ENCODE peak calls at places on chromosome 20, in seven cellular contexts. R, S, B, F, C, X and P are unnamed samples.

GRCh38 chr20:21936720-21937380 is 231.4 kb downstream of the PAX1 start:
- DNase-seq in R (no peak), S (no peak), B (no peak), F (no peak), C (no peak), X (no peak), P (no peak)

GRCh38 chr20:35011589-35012226 is 56.0 kb downstream of the MYH7B start:
- DNase-seq in R (peak; percentile 1), S (no peak), B (no peak), F (no peak), C (no peak), X (no peak), P (peak; percentile 68)

GRCh38 chr20:1015181-1015580 is 13.1 kb upstream of the RSPO4 start:
- DNase-seq in R (no peak), S (no peak), B (no peak), F (no peak), C (no peak), X (no peak), P (no peak)

GRCh38 chr20:21048841-21049273 is 57.3 kb downstream of the LINC00237 start:
- DNase-seq in R (peak; percentile 24), S (peak; percentile 52), B (no peak), F (no peak), C (no peak), X (no peak), P (peak; percentile 54)

GRCh38 chr20:48153523-48153922 is 368.2 kb upstream of the SULF2 start:
- DNase-seq in R (peak; percentile 47), S (no peak), B (no peak), F (no peak), C (no peak), X (no peak), P (no peak)

GRCh38 chr20:49729780-49730179 is 16.1 kb upstream of the B4GALT5 start:
- DNase-seq in R (no peak), S (no peak), B (no peak), F (no peak), C (no peak), X (no peak), P (peak; percentile 88)

GRCh38 chr20:54377992-54378773 is 97.2 kb upstream of the DOK5 start:
- DNase-seq in R (no peak), S (no peak), B (no peak), F (no peak), C (no peak), X (no peak), P (no peak)

GRCh38 chr20:2261105-2261504 is 34.7 kb upstream of the TGM3 start:
- DNase-seq in R (no peak), S (no peak), B (no peak), F (no peak), C (no peak), X (no peak), P (peak; percentile 32)

GRCh38 chr20:53617791-53618489 is 24.3 kb upstream of the ZNF217 start:
- DNase-seq in R (peak; percentile 24), S (no peak), B (no peak), F (no peak), C (no peak), X (peak; percentile 19), P (no peak)

GRCh38 chr20:47952165-47952564 is 166.9 kb upstream of the SULF2 start:
- DNase-seq in R (no peak), S (no peak), B (no peak), F (no peak), C (no peak), X (no peak), P (no peak)

GRCh38 chr20:49569403-49570115 is 1.6 kb upstream of the PTGIS start:
- DNase-seq in R (no peak), S (no peak), B (no peak), F (no peak), C (no peak), X (peak; percentile 52), P (no peak)

GRCh38 chr20:38109657-38110524 is 55.2 kb downstream of the TGM2 start:
- DNase-seq in R (peak; percentile 69), S (no peak), B (peak; percentile 86), F (peak; percentile 92), C (peak; percentile 61), X (peak; percentile 85), P (peak; percentile 92)

GRCh38 chr20:48332555-48332954 is 495.2 kb downstream of the PREX1 start:
- DNase-seq in R (no peak), S (no peak), B (no peak), F (no peak), C (no peak), X (no peak), P (peak; percentile 66)

GRCh38 chr20:19727251-19727847 is 30.7 kb upstream of the RIN2 start:
- DNase-seq in R (no peak), S (no peak), B (no peak), F (no peak), C (no peak), X (no peak), P (no peak)

GRCh38 chr20:17808357-17808756 is 108.6 kb downstream of the BANF2 start:
- DNase-seq in R (peak; percentile 70), S (peak; percentile 66), B (peak; percentile 73), F (peak; percentile 87), C (peak; percentile 34), X (peak; percentile 76), P (peak; percentile 93)

GRCh38 chr20:38298768-38299288 is 5.1 kb upstream of the BPI start:
- DNase-seq in R (peak; percentile 67), S (peak; percentile 81), B (peak; percentile 78), F (no peak), C (peak; percentile 75), X (peak; percentile 88), P (peak; percentile 88)

GRCh38 chr20:4068708-4069107 is 53.4 kb upstream of the RNF24 start:
- DNase-seq in R (no peak), S (no peak), B (no peak), F (no peak), C (no peak), X (no peak), P (no peak)

GRCh38 chr20:47309806-47310426 is 46.6 kb downstream of the ZMYND8 start:
- DNase-seq in R (no peak), S (no peak), B (no peak), F (no peak), C (no peak), X (no peak), P (peak; percentile 62)

GRCh38 chr20:4151991-4152695 is 136.8 kb upstream of the RNF24 start:
- DNase-seq in R (peak; percentile 43), S (peak; percentile 48), B (no peak), F (no peak), C (no peak), X (peak; percentile 52), P (peak; percentile 94)

GRCh38 chr20:1434571-1435336 is 31.9 kb downstream of the NSFL1C start:
- DNase-seq in R (peak; percentile 56), S (no peak), B (no peak), F (peak; percentile 97), C (no peak), X (no peak), P (peak; percentile 57)

GRCh38 chr20:41598719-41599118 is 19.5 kb downstream of the CHD6 start:
- DNase-seq in R (no peak), S (no peak), B (no peak), F (no peak), C (no peak), X (no peak), P (no peak)

GRCh38 chr20:33488201-33488600 is 1.7 kb upstream of the CBFA2T2 start:
- DNase-seq in R (no peak), S (peak; percentile 4), B (no peak), F (no peak), C (no peak), X (no peak), P (no peak)

GRCh38 chr20:1503564-1504227 is 12.5 kb upstream of the SIRPB2 start:
- DNase-seq in R (peak; percentile 89), S (peak; percentile 76), B (peak; percentile 68), F (peak; percentile 89), C (peak; percentile 41), X (peak; percentile 72), P (peak; percentile 82)

GRCh38 chr20:38842558-38842981 is 37.1 kb downstream of the PPP1R16B start:
- DNase-seq in R (no peak), S (no peak), B (no peak), F (no peak), C (no peak), X (no peak), P (no peak)

GRCh38 chr20:48716086-48716485 is 111.7 kb downstream of the PREX1 start:
- DNase-seq in R (no peak), S (no peak), B (no peak), F (no peak), C (no peak), X (no peak), P (no peak)

GRCh38 chr20:58504566-58504965 is 10.6 kb downstream of the APCDD1L start:
- DNase-seq in R (no peak), S (no peak), B (no peak), F (no peak), C (no peak), X (no peak), P (no peak)
- H3K9me3 ChIP-seq in R (peaks cover 27% of the 10 kb centered on the region), S (peaks cover 13% of the 10 kb centered on the region), B (no peaks in the 10 kb centered on the region), F (peaks cover 32% of the 10 kb centered on the region), C (peaks cover 62% of the 10 kb centered on the region), X (peaks cover 16% of the 10 kb centered on the region), P (peaks cover 5% of the 10 kb centered on the region)

DNA sequence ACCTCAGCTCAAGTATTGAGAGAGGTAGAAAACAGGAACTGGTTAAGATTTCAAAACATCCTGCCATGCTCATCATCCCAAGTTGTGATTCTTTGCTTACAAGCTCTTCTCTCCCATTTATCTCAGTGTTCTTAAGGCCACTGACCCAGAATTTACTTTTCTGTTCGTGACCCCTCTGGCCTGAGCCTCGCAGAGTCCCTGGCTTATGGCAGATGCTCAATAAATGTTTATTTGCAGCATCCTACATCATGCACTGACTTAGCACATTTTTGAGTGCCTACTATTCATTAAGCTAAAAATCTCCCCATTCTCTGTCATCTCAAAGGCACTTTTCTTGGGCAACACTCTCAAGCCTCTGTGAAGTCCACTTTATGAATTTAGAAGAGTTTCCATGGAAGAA is 33.4 kb upstream of the MC3R start:
- DNase-seq in R (no peak), S (no peak), B (no peak), F (no peak), C (no peak), X (no peak), P (no peak)
- H3K9me3 ChIP-seq in R (peaks cover 3% of the 10 kb centered on the region), S (peaks cover 8% of the 10 kb centered on the region), B (no peaks in the 10 kb centered on the region), F (no peaks in the 10 kb centered on the region), C (peaks cover 5% of the 10 kb centered on the region), X (peaks cover 5% of the 10 kb centered on the region), P (no peaks in the 10 kb centered on the region)

DNA sequence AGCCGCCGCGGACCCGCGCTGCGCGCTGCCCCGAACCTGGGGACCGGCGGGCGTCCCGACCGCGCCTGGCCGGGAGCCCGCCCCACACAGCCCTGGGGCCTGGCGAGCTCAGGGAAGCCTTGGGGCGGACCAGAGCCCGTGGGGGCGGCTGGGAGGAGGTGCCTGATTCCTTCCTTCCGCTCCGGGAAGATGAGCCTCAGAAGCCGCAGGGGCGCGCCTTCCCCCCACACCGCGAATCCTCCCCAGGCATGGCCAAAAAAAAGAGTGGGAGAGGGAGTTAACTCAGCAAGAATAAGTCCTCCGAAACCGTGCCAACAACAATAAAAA is at the start of gene CBLN4:
- DNase-seq in R (no peak), S (no peak), B (no peak), F (no peak), C (no peak), X (no peak), P (no peak)
- H3K9me3 ChIP-seq in R (no peaks in the 10 kb centered on the region), S (no peaks in the 10 kb centered on the region), B (no peaks in the 10 kb centered on the region), F (peaks cover 2% of the 10 kb centered on the region), C (no peaks in the 10 kb centered on the region), X (no peaks in the 10 kb centered on the region), P (no peaks in the 10 kb centered on the region)

DNA sequence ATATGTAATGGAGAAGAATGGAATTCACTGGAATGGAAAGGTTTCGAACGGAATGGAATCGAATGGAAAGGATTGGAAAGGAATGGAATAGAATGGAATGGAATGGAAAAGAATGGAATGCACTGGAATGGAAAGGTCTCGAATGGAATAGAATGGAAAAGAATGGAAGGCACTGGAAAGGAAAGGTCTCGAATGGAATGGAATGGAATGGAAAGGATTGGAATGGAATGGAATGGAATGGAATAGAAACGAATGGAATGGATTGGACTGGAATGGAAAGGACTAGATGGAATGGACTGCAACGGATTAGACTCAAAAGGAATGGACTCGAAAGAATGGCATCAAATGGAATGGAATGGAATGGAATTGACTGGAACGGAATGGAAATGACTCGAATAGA is 20.5 kb upstream of the DEFB115 start:
- DNase-seq in R (no peak), S (no peak), B (no peak), F (no peak), C (no peak), X (no peak), P (no peak)
- H3K9me3 ChIP-seq in R (peaks cover 41% of the 10 kb centered on the region), S (peaks cover 87% of the 10 kb centered on the region), B (no peaks in the 10 kb centered on the region), F (peaks cover 84% of the 10 kb centered on the region), C (peaks cover 100% of the 10 kb centered on the region), X (peaks cover 57% of the 10 kb centered on the region), P (peaks cover 29% of the 10 kb centered on the region)